ENCODE peak calls at places on chromosomes 1 and 21, in seven cellular contexts. W is left lung; L is amniotic epithelial cell; E is naive thymus-derived CD4-positive, alpha-beta T cell; B is stromal cell of bone marrow; P is neural crest cell; D is small intestine. A is an unnamed sample.

GRCh38 chr1:227547604-227548397 is 15.6 kb upstream of the ZNF678 start:
- DNase-seq in B (no peak), L (no peak), E (no peak), D (no peak), W (peak), P (no peak), A (no peak)

GRCh38 chr1:19029191-19030085 is 73.0 kb upstream of the IFFO2 start:
- DNase-seq in B (no peak), P (no peak), W (peak), L (no peak), D (peak), E (no peak), A (peak)

GRCh38 chr1:156627313-156627880 is 8.2 kb downstream of the HAPLN2 start:
- DNase-seq in P (peak), D (peak), E (peak), B (peak), W (no peak), L (peak), A (peak)

GRCh38 chr1:188846468-188846867 is 1631.2 kb downstream of the BRINP3 start:
- DNase-seq in D (no peak), W (peak), L (no peak), E (no peak), B (no peak), P (no peak), A (no peak)

GRCh38 chr1:215636258-215636965 is 69.3 kb downstream of the KCTD3 start:
- DNase-seq in W (no peak), B (peak), L (peak), D (peak), E (no peak), P (no peak), A (peak)

GRCh38 chr1:227654858-227655752 is 80.0 kb downstream of the JMJD4 start:
- DNase-seq in E (no peak), D (no peak), P (no peak), W (no peak), L (peak), B (no peak), A (no peak)

GRCh38 chr1:172960454-172961208 is 90.1 kb downstream of the TNFSF18 start:
- DNase-seq in E (no peak), B (no peak), L (peak), P (no peak), W (no peak), D (no peak), A (no peak)

GRCh38 chr1:37479255-37480124 is 5.1 kb downstream of the ZC3H12A start:
- DNase-seq in B (peak), W (peak), E (peak), L (peak), D (peak), P (no peak), A (peak)

GRCh38 chr1:101128851-101129250 is 103.3 kb upstream of the DPH5 start:
- DNase-seq in W (no peak), L (no peak), E (no peak), B (no peak), D (no peak), P (no peak), A (no peak)

GRCh38 chr1:95138223-95138622 is 21.1 kb downstream of the TLCD4 start:
- DNase-seq in B (no peak), L (peak), E (no peak), W (no peak), D (no peak), P (no peak), A (no peak)

GRCh38 chr1:234289538-234290305 is 83.5 kb upstream of the COA6 start:
- DNase-seq in P (no peak), E (no peak), W (no peak), L (no peak), B (no peak), D (no peak), A (no peak)

GRCh38 chr21:15809818-15810217 is 80.0 kb downstream of the USP25 start:
- DNase-seq in L (peak), B (no peak), W (no peak), D (no peak), P (no peak), E (no peak), A (peak)

GRCh38 chr21:27812279-27812678 is 845.4 kb upstream of the ADAMTS5 start:
- DNase-seq in B (no peak), P (no peak), E (no peak), W (no peak), L (peak), D (no peak), A (peak)

GRCh38 chr1:193479187-193479586 is 292.8 kb upstream of the B3GALT2 start:
- DNase-seq in B (no peak), P (no peak), L (no peak), E (peak), D (peak), W (no peak), A (no peak)

GRCh38 chr1:16012590-16013219 is 5.1 kb downstream of the HSPB7 start:
- DNase-seq in P (peak), B (peak), L (peak), D (peak), E (peak), W (peak), A (peak)

GRCh38 chr1:3614755-3615742 is 3.7 kb upstream of the MEGF6 start:
- DNase-seq in E (no peak), B (no peak), D (no peak), L (peak), W (no peak), P (peak), A (peak)

GRCh38 chr1:51203874-51204245 is 32.2 kb upstream of the RNF11 start:
- DNase-seq in E (no peak), W (no peak), B (no peak), D (no peak), P (no peak), L (no peak), A (no peak)

GRCh38 chr1:20358761-20359263 is 68.1 kb downstream of the VWA5B1 start:
- DNase-seq in B (no peak), L (peak), P (no peak), D (peak), E (no peak), W (no peak), A (peak)

GRCh38 chr1:79899914-79900313 is 893.4 kb upstream of the ADGRL4 start:
- DNase-seq in P (no peak), W (no peak), L (peak), B (peak), E (no peak), D (no peak), A (peak)

GRCh38 chr1:224328644-224329043 is 1.3 kb downstream of the NVL start:
- DNase-seq in E (no peak), B (no peak), P (no peak), L (no peak), W (no peak), D (peak), A (no peak)

GRCh38 chr1:14451217-14451616 is 147.3 kb upstream of the KAZN start:
- DNase-seq in B (no peak), P (no peak), D (no peak), L (no peak), W (no peak), E (no peak), A (no peak)

GRCh38 chr1:35030338-35031102 is 1.2 kb downstream of the ZMYM6 start:
- DNase-seq in W (no peak), E (no peak), P (no peak), L (no peak), B (no peak), D (no peak), A (no peak)

GRCh38 chr1:78650114-78650513 is 483 bp downstream of the IFI44 start:
- DNase-seq in P (no peak), B (no peak), D (peak), L (peak), W (no peak), E (no peak), A (no peak)

GRCh38 chr1:243798726-243799125 is 51.3 kb downstream of the AKT3 start:
- DNase-seq in P (no peak), W (no peak), L (peak), D (no peak), B (peak), E (no peak), A (peak)

GRCh38 chr1:53733975-53734649 is 4.9 kb downstream of the GLIS1 start:
- DNase-seq in B (peak), E (no peak), P (no peak), L (peak), D (no peak), W (no peak), A (peak)

GRCh38 chr1:202954057-202954745 is 3.9 kb downstream of the ADIPOR1 start:
- DNase-seq in D (peak), W (no peak), P (no peak), L (no peak), E (no peak), B (no peak), A (no peak)

A was measured in fibroblast of villous mesenchyme.